ENCODE peak calls at places on chromosomes 1 and 21, in six cellular contexts. One of them, this sample, is unnamed.

GRCh38 chr1:233109121-233109520 is 158.7 kb downstream of the NTPCR start:
- DNase-seq in tibial artery: no peak
- DNase-seq in adrenal gland: no peak
- DNase-seq in AG04450: no peak
- DNase-seq in heart right ventricle: no peak
- DNase-seq in psoas muscle: no peak
- DNase-seq in this sample: no peak

GRCh38 chr1:232521660-232522059 is 108.3 kb downstream of the SIPA1L2 start:
- DNase-seq in adrenal gland: no peak
- DNase-seq in psoas muscle: no peak
- DNase-seq in heart right ventricle: no peak
- DNase-seq in tibial artery: no peak
- DNase-seq in AG04450: no peak
- DNase-seq in this sample: no peak

GRCh38 chr1:111833334-111833733 is 77.6 kb downstream of the DDX20 start:
- DNase-seq in psoas muscle: no peak
- DNase-seq in tibial artery: no peak
- DNase-seq in heart right ventricle: no peak
- DNase-seq in AG04450: no peak
- DNase-seq in adrenal gland: no peak
- DNase-seq in this sample: no peak

GRCh38 chr1:12501661-12502060 is 116.3 kb downstream of the DHRS3 start:
- DNase-seq in adrenal gland: peak
- DNase-seq in AG04450: no peak
- DNase-seq in heart right ventricle: no peak
- DNase-seq in psoas muscle: no peak
- DNase-seq in tibial artery: no peak
- DNase-seq in this sample: no peak

GRCh38 chr21:45769896-45770295 is 126.4 kb downstream of the PCBP3 start:
- DNase-seq in tibial artery: no peak
- DNase-seq in adrenal gland: no peak
- DNase-seq in psoas muscle: no peak
- DNase-seq in heart right ventricle: no peak
- DNase-seq in AG04450: no peak
- DNase-seq in this sample: no peak

GRCh38 chr21:42162831-42163510 is 56.0 kb upstream of the ABCG1 start:
- DNase-seq in AG04450: no peak
- DNase-seq in adrenal gland: no peak
- DNase-seq in heart right ventricle: no peak
- DNase-seq in psoas muscle: no peak
- DNase-seq in tibial artery: no peak
- DNase-seq in this sample: no peak

GRCh38 chr1:240178366-240178765 is 86.7 kb downstream of the FMN2 start:
- DNase-seq in adrenal gland: no peak
- DNase-seq in psoas muscle: no peak
- DNase-seq in tibial artery: no peak
- DNase-seq in heart right ventricle: no peak
- DNase-seq in AG04450: no peak
- DNase-seq in this sample: no peak

GRCh38 chr21:45341779-45342178 is 54.1 kb upstream of the POFUT2 start:
- DNase-seq in adrenal gland: no peak
- DNase-seq in AG04450: no peak
- DNase-seq in psoas muscle: no peak
- DNase-seq in tibial artery: no peak
- DNase-seq in heart right ventricle: no peak
- DNase-seq in this sample: no peak

GRCh38 chr21:27741736-27742135 is 774.8 kb upstream of the ADAMTS5 start:
- DNase-seq in heart right ventricle: no peak
- DNase-seq in tibial artery: no peak
- DNase-seq in AG04450: no peak
- DNase-seq in adrenal gland: no peak
- DNase-seq in psoas muscle: no peak
- DNase-seq in this sample: no peak

GRCh38 chr1:12001249-12001917 is 17.9 kb upstream of the MIIP start:
- DNase-seq in psoas muscle: no peak
- DNase-seq in AG04450: peak
- DNase-seq in tibial artery: no peak
- DNase-seq in heart right ventricle: no peak
- DNase-seq in adrenal gland: peak
- DNase-seq in this sample: peak

GRCh38 chr1:23575226-23575810 is 16.0 kb upstream of the ID3 start:
- DNase-seq in adrenal gland: no peak
- DNase-seq in psoas muscle: no peak
- DNase-seq in heart right ventricle: no peak
- DNase-seq in AG04450: no peak
- DNase-seq in tibial artery: no peak
- DNase-seq in this sample: no peak

GRCh38 chr21:38995755-38996154 is 187.5 kb downstream of the PSMG1 start:
- DNase-seq in AG04450: no peak
- DNase-seq in heart right ventricle: no peak
- DNase-seq in tibial artery: no peak
- DNase-seq in adrenal gland: no peak
- DNase-seq in psoas muscle: no peak
- DNase-seq in this sample: no peak

GRCh38 chr1:19758227-19758830 is 41.4 kb downstream of the TMCO4 start:
- DNase-seq in heart right ventricle: no peak
- DNase-seq in tibial artery: no peak
- DNase-seq in AG04450: peak
- DNase-seq in psoas muscle: no peak
- DNase-seq in adrenal gland: peak
- DNase-seq in this sample: no peak

GRCh38 chr1:245288796-245289195 is 134.0 kb downstream of the KIF26B start:
- DNase-seq in heart right ventricle: no peak
- DNase-seq in adrenal gland: no peak
- DNase-seq in tibial artery: no peak
- DNase-seq in AG04450: no peak
- DNase-seq in psoas muscle: no peak
- DNase-seq in this sample: no peak

GRCh38 chr1:14255231-14255630 is 343.3 kb upstream of the KAZN start:
- DNase-seq in AG04450: no peak
- DNase-seq in psoas muscle: no peak
- DNase-seq in adrenal gland: no peak
- DNase-seq in heart right ventricle: no peak
- DNase-seq in tibial artery: no peak
- DNase-seq in this sample: no peak

DNA sequence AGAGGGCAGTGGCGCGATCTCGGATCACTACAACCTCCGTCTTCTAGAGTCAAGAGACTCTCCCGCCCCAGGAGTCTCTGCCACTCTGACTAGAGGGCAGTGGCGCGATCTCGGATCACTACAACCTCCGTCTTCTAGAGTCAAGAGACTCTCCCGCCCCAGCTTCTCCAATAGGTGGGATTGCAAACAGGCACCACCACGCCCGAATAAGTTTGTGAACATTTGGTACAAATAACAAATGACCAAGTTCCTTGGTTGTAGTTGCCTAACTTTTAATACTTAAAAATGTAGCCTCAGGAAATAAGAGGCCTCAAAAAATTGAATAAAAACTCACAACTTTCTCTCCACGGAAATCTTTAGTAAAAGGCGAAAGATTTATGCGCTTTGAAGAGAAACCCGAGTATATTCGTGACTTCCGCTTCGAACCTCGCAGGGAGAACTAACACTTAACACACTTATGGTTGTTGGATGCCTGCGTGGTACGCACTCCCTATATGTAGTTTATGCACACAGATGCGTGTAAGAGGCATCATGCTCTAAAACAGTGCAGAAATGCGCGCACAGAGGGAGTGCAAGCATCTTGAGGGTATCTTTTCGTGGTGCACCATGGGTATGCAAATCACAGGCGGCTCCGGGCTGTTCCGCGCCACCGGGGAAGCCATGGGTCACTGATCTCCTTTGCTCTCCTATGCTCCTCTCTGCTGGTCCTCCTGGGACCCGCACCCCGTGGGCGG is 11.4 kb downstream of the BTBD19 start:
- DNase-seq in tibial artery: peak
- DNase-seq in heart right ventricle: peak
- DNase-seq in AG04450: peak
- DNase-seq in adrenal gland: peak
- DNase-seq in psoas muscle: peak
- DNase-seq in this sample: peak
- TF ChIP-seq CTCF in tibial artery: peak
- TF ChIP-seq CTCF in heart right ventricle: no peak
- TF ChIP-seq CTCF in AG04450: no peak
- TF ChIP-seq CTCF in adrenal gland: no peak
- TF ChIP-seq CTCF in psoas muscle: no peak
- TF ChIP-seq CTCF in this sample: no peak

GRCh38 chr1:227762231-227762911 is 27.1 kb downstream of the SNAP47 start:
- DNase-seq in psoas muscle: peak
- DNase-seq in AG04450: no peak
- DNase-seq in tibial artery: peak
- DNase-seq in heart right ventricle: peak
- DNase-seq in adrenal gland: peak
- DNase-seq in this sample: peak
- TF ChIP-seq CTCF in psoas muscle: peak
- TF ChIP-seq CTCF in AG04450: peak
- TF ChIP-seq CTCF in tibial artery: peak
- TF ChIP-seq CTCF in heart right ventricle: peak
- TF ChIP-seq CTCF in adrenal gland: peak
- TF ChIP-seq CTCF in this sample: peak

GRCh38 chr1:117537291-117537920 is 68.4 kb upstream of the TENT5C start:
- DNase-seq in heart right ventricle: no peak
- DNase-seq in tibial artery: no peak
- DNase-seq in adrenal gland: no peak
- DNase-seq in psoas muscle: no peak
- DNase-seq in AG04450: no peak
- DNase-seq in this sample: no peak
- TF ChIP-seq CTCF in heart right ventricle: no peak
- TF ChIP-seq CTCF in tibial artery: no peak
- TF ChIP-seq CTCF in adrenal gland: no peak
- TF ChIP-seq CTCF in psoas muscle: no peak
- TF ChIP-seq CTCF in AG04450: no peak
- TF ChIP-seq CTCF in this sample: no peak

DNA sequence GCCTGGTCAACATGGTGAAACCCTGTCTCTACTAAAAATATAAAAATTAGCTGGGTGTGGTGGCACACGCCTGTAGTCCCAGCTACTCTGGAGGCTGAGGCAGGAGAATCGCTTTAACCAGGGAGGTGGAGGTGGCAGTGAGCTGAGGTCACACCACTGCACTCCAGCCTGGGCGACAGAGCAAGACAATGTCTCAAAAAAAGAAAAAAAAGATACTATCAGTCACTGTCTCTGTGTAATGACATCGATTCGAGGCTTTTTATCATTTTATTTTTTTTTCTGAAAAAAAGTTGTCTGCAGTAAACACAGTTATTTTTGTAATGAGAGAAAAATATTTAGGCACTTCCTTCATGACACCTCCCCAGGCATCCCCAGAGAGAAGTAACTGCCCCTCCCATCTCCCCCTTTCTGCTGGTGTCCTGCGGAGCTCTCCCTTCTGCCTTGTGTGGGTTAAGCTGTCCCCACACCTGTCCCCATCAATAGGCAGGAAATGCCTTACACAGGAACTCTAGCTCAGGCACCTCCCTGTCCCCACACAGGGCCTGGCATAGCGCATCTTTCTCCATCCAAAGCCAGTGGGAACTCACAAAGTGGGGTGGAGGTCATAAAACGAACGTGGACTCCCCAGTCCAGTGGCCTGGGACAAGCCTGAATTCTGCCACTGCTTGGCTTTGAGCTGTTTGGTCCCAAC is 132.0 kb downstream of the SYF2 start:
- DNase-seq in heart right ventricle: no peak
- DNase-seq in AG04450: no peak
- DNase-seq in psoas muscle: no peak
- DNase-seq in tibial artery: no peak
- DNase-seq in adrenal gland: no peak
- DNase-seq in this sample: no peak
- TF ChIP-seq CTCF in heart right ventricle: no peak
- TF ChIP-seq CTCF in AG04450: no peak
- TF ChIP-seq CTCF in psoas muscle: no peak
- TF ChIP-seq CTCF in tibial artery: no peak
- TF ChIP-seq CTCF in adrenal gland: no peak
- TF ChIP-seq CTCF in this sample: no peak

GRCh38 chr1:200535605-200536004 is 84.9 kb downstream of the KIF14 start:
- DNase-seq in adrenal gland: peak
- DNase-seq in heart right ventricle: no peak
- DNase-seq in psoas muscle: no peak
- DNase-seq in AG04450: no peak
- DNase-seq in tibial artery: no peak
- DNase-seq in this sample: no peak
- TF ChIP-seq CTCF in adrenal gland: no peak
- TF ChIP-seq CTCF in heart right ventricle: no peak
- TF ChIP-seq CTCF in psoas muscle: no peak
- TF ChIP-seq CTCF in AG04450: no peak
- TF ChIP-seq CTCF in tibial artery: no peak
- TF ChIP-seq CTCF in this sample: no peak

GRCh38 chr1:203473781-203474305 is 1.8 kb upstream of the PRELP start:
- DNase-seq in adrenal gland: no peak
- DNase-seq in heart right ventricle: no peak
- DNase-seq in psoas muscle: no peak
- DNase-seq in tibial artery: peak
- DNase-seq in AG04450: no peak
- DNase-seq in this sample: no peak

GRCh38 chr1:203477748-203478147 is 2.1 kb downstream of the PRELP start:
- DNase-seq in tibial artery: no peak
- DNase-seq in adrenal gland: no peak
- DNase-seq in heart right ventricle: no peak
- DNase-seq in psoas muscle: no peak
- DNase-seq in AG04450: no peak
- DNase-seq in this sample: no peak

GRCh38 chr1:203473281-203473680 is 2.3 kb upstream of the PRELP start:
- DNase-seq in heart right ventricle: no peak
- DNase-seq in psoas muscle: no peak
- DNase-seq in AG04450: no peak
- DNase-seq in tibial artery: peak
- DNase-seq in adrenal gland: no peak
- DNase-seq in this sample: no peak

GRCh38 chr1:203476223-203476622 is 617 bp downstream of the PRELP start:
- DNase-seq in psoas muscle: no peak
- DNase-seq in heart right ventricle: no peak
- DNase-seq in tibial artery: no peak
- DNase-seq in AG04450: no peak
- DNase-seq in adrenal gland: no peak
- DNase-seq in this sample: no peak

GRCh38 chr1:203475012-203475981 is at the start of gene PRELP:
- DNase-seq in adrenal gland: no peak
- DNase-seq in AG04450: no peak
- DNase-seq in heart right ventricle: peak
- DNase-seq in tibial artery: peak
- DNase-seq in psoas muscle: peak
- DNase-seq in this sample: no peak
- TF ChIP-seq CTCF in adrenal gland: no peak
- TF ChIP-seq CTCF in AG04450: peak
- TF ChIP-seq CTCF in heart right ventricle: no peak
- TF ChIP-seq CTCF in tibial artery: no peak
- TF ChIP-seq CTCF in psoas muscle: no peak
- TF ChIP-seq CTCF in this sample: no peak